ENCODE peak calls at places on chromosomes 4 and X, in nine cellular contexts. O is heart left ventricle, V is cardiac septum, N is kidney epithelial cell, J is choroid plexus epithelial cell, Z is germinal center, E is hippocampal formation, F is cardiac fibroblast, Q is RWPE1. L is an unnamed sample.
A peak's percentile ranks its signal among the peaks of the same experiment; 100 is the strongest.

GRCh38 chr4:156790866-156791265 is 180.7 kb downstream of the PDGFC start:
- DNase-seq in E (no peak), Q (no peak), Z (no peak), V (no peak), F (peak; percentile 64), J (peak; percentile 53), N (peak; percentile 52), O (no peak), L (no peak)

GRCh38 chr4:45399116-45399515 is 672.8 kb upstream of the GNPDA2 start:
- DNase-seq in Z (no peak), F (no peak), N (no peak), J (no peak), V (no peak), Q (no peak), E (no peak), O (no peak), L (no peak)

GRCh38 chrX:109776986-109777385 is 43.9 kb upstream of the ACSL4 start:
- DNase-seq in Z (no peak), E (no peak), V (no peak), N (no peak), J (no peak), O (no peak), F (no peak), Q (no peak), L (no peak)

GRCh38 chr4:47913328-47913727 is 1.1 kb downstream of the NFXL1 start:
- DNase-seq in V (no peak), N (no peak), J (peak; percentile 41), O (no peak), F (peak; percentile 43), E (no peak), Z (no peak), Q (peak; percentile 34), L (no peak)

GRCh38 chr4:152778656-152779512 is 646 bp downstream of the TIGD4 start:
- DNase-seq in O (no peak), Z (peak; percentile 25), N (no peak), V (no peak), J (peak; percentile 25), Q (peak; percentile 3), E (peak; percentile 74), F (peak; percentile 29), L (no peak)

GRCh38 chr4:147940144-147940543 is 208.3 kb downstream of the ARHGAP10 start:
- DNase-seq in E (peak; percentile 27), J (peak; percentile 50), O (no peak), V (no peak), Q (no peak), Z (no peak), F (no peak), N (no peak), L (no peak)

GRCh38 chrX:323721-324628 is 5.4 kb upstream of the GTPBP6 start:
- DNase-seq in Z (no peak), N (peak; percentile 21), E (no peak), J (peak; percentile 89), F (peak; percentile 63), V (no peak), O (peak; percentile 47), Q (no peak), L (peak; percentile 56)

GRCh38 chr4:181597766-181598165 is 645.4 kb upstream of the TENM3 start:
- DNase-seq in N (no peak), V (no peak), F (peak; percentile 18), J (peak; percentile 61), E (no peak), Z (no peak), Q (no peak), O (no peak), L (no peak)

GRCh38 chr4:104418313-104418712 is 76.4 kb downstream of the CXXC4 start:
- DNase-seq in Q (no peak), E (no peak), O (no peak), V (no peak), F (no peak), N (peak; percentile 10), J (no peak), Z (no peak), L (no peak)

GRCh38 chrX:11566814-11567213 is 98.9 kb downstream of the ARHGAP6 start:
- DNase-seq in E (no peak), Z (no peak), V (no peak), O (no peak), J (no peak), Q (no peak), N (no peak), F (peak; percentile 34), L (no peak)

L was measured in CMK.